ENCODE peak calls at places on chromosomes 5 and 9, in ten cellular contexts. Y is pancreas; M is naive thymus-derived CD4-positive, alpha-beta T cell; O is MM.1S; I is aorta; R is fibroblast of lung; F is colonic mucosa; L is left ventricle myocardium inferior; U is A549; J is upper lobe of right lung. T is an unnamed sample.

GRCh38 chr9:684055-684949 is 157.2 kb upstream of the DMRT1 start:
- DNase-seq in F (no peak), L (no peak), Y (no peak), U (no peak), O (no peak), J (no peak), R (peak; percentile 92), M (no peak), I (no peak), T (no peak)

GRCh38 chr5:151896041-151896691 is 28.5 kb downstream of the GLRA1 start:
- DNase-seq in Y (no peak), L (no peak), I (no peak), J (no peak), F (no peak), M (no peak), U (no peak), R (peak; percentile 91), O (no peak), T (no peak)

GRCh38 chr5:65068410-65068809 is 299.7 kb downstream of the CWC27 start:
- DNase-seq in R (no peak), I (no peak), F (no peak), J (no peak), U (no peak), L (no peak), M (no peak), O (no peak), Y (no peak), T (no peak)

GRCh38 chr5:88519066-88519465 is 250.4 kb upstream of the TMEM161B start:
- DNase-seq in Y (no peak), I (no peak), M (no peak), L (no peak), R (no peak), U (no peak), O (no peak), J (no peak), F (no peak), T (no peak)

GRCh38 chr9:129500166-129500862 is 120.6 kb downstream of the C9orf50 start:
- DNase-seq in J (no peak), Y (peak; percentile 64), O (no peak), R (peak; percentile 78), L (no peak), U (no peak), F (no peak), I (no peak), M (no peak), T (no peak)

GRCh38 chr9:129347323-129348120 is 169.5 kb upstream of the IER5L start:
- DNase-seq in M (no peak), J (no peak), I (peak; percentile 77), O (no peak), U (peak; percentile 65), L (no peak), R (no peak), F (no peak), Y (peak; percentile 21), T (no peak)

GRCh38 chr5:116557669-116558271 is 16.9 kb downstream of the SEMA6A start:
- DNase-seq in I (no peak), J (no peak), M (no peak), R (peak; percentile 4), O (peak; percentile 27), F (no peak), L (no peak), Y (no peak), U (peak; percentile 17), T (no peak)

GRCh38 chr9:72478993-72479392 is 42.4 kb upstream of the TMC1 start:
- DNase-seq in R (peak; percentile 71), I (no peak), O (no peak), U (no peak), J (no peak), F (no peak), Y (no peak), L (no peak), M (no peak), T (no peak)

GRCh38 chr9:115349542-115349941 is 231.6 kb upstream of the TNC start:
- DNase-seq in J (no peak), Y (no peak), I (no peak), R (peak; percentile 44), L (no peak), U (peak; percentile 32), F (no peak), M (no peak), O (no peak), T (no peak)

GRCh38 chr5:37088041-37088440 is 161.1 kb downstream of the CPLANE1 start:
- DNase-seq in M (no peak), J (no peak), I (no peak), R (no peak), F (no peak), U (no peak), Y (no peak), L (no peak), O (no peak), T (peak; percentile 68)

GRCh38 chr5:139415869-139416268 is 12.0 kb upstream of the SPATA24 start:
- DNase-seq in I (no peak), L (no peak), Y (no peak), J (no peak), F (no peak), M (no peak), R (no peak), U (no peak), O (no peak), T (no peak)
- H3K27ac ChIP-seq in I (peak overlapping the region; percentile 9), L (peak overlapping the region; percentile 91), Y (peak overlapping the region; percentile 10), J (no peak overlapping the region), F (no peak overlapping the region), M (no peak overlapping the region), R (no peak overlapping the region), U (no peak overlapping the region), O (peak overlapping the region; percentile 95), T (no peak overlapping the region)

DNA sequence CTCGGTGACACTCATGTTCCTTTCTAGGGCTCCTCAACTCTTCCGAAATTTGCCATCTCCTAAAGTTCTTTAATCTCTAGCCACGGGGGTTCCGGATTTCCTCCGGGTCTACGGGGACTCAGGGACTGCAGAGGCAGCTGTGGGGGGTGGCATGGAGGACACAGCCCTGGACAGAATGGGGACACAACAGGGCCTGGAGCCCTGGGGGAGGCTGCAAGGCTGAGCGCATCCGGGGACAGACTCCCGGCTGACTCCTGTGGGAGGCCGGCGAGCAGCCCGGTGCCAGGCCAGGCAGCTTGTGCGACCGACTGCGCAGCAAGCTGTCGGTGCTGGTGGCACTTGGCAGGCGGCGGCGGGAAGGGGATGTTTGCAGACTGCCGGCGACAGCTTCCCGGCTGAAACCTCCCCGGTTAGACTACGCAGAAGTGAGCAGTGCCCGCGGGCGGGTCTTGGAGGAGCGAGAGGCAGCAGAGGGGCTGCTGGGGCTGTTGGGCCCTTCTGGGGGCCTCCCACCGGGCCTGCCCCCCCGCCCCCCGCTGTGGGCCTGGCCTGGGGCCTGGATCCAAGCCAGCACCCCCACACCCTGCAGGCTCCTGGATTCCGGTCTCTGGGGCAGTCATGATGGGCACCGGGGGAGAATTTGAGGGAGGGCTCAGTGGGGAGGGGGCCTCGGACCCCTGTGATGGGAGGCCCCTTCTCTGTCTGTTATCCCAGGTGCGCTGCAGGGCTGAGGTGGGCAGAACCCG is 28.7 kb upstream of the UBAC1 start:
- DNase-seq in I (peak; percentile 66), R (no peak), O (no peak), Y (peak; percentile 79), M (no peak), F (no peak), U (no peak), L (no peak), J (peak; percentile 76), T (no peak)
- H3K4me3 ChIP-seq in I (no peak overlapping the region), R (no peak overlapping the region), O (no peak overlapping the region), Y (no peak overlapping the region), M (peak overlapping the region; percentile 46), F (no peak overlapping the region), U (no peak overlapping the region), L (peak overlapping the region; percentile 32), J (peak overlapping the region; percentile 8), T (no peak overlapping the region)

DNA sequence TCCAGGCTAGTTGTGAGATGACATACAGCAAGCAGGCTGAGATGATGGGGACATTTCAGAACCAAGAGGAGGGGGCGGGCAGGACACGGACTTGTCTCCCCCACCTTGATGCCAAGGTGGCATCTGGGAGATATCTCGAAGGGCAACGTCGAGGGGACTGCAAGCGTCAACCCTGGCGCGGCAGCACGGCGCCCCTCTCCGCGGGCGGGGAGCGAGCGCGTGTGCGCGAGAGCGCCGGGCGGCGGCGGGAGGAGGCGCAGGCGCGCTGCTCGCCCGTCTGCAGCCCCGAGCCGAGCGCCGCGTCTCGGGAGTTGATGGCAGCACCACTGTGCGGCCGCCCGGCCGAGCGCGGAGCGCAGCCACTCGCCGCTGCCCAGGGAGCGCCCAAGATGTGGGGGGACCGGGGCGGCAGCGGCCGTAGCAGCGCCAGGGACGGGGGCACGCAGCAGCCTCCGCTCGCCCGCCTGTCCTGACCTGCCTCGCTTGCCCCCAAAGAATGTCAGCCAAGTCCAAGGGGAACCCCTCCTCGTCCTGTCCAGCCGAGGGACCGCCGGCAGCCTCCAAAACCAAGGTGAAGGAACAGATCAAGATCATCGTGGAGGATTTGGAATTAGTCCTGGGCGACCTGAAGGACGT is at the start of gene PRR16:
- DNase-seq in I (peak; percentile 69), L (peak; percentile 56), F (peak; percentile 23), O (peak; percentile 68), M (peak; percentile 32), J (peak; percentile 72), Y (peak; percentile 63), U (peak; percentile 40), R (peak; percentile 75), T (no peak)
- H3K27ac ChIP-seq in I (peak within 1 kb of the TSS; percentile 0), L (peak within 1 kb of the TSS; percentile 86), F (peak within 1 kb of the TSS; percentile 49), O (no peak within 1 kb of the TSS), M (no peak within 1 kb of the TSS), J (no peak within 1 kb of the TSS), Y (no peak within 1 kb of the TSS), U (no peak within 1 kb of the TSS), R (peak within 1 kb of the TSS; percentile 69), T (peak within 1 kb of the TSS; percentile 68)

GRCh38 chr5:135394095-135394494 is 4.9 kb downstream of the MACROH2A1 start:
- DNase-seq in R (no peak), J (no peak), F (no peak), U (no peak), O (no peak), I (no peak), M (no peak), Y (no peak), L (no peak), T (no peak)

GRCh38 chr5:135393691-135394090 is 5.3 kb downstream of the MACROH2A1 start:
- DNase-seq in U (no peak), Y (no peak), L (no peak), M (no peak), J (no peak), F (no peak), I (no peak), R (peak; percentile 72), O (no peak), T (no peak)

GRCh38 chr5:135396459-135397055 is 2.5 kb downstream of the MACROH2A1 start:
- DNase-seq in U (no peak), I (no peak), M (no peak), Y (no peak), O (no peak), R (no peak), F (no peak), L (no peak), J (no peak), T (no peak)

GRCh38 chr5:135393229-135393628 is 5.8 kb downstream of the MACROH2A1 start:
- DNase-seq in F (no peak), I (no peak), O (no peak), M (no peak), U (no peak), R (no peak), J (no peak), Y (no peak), L (no peak), T (no peak)

DNA sequence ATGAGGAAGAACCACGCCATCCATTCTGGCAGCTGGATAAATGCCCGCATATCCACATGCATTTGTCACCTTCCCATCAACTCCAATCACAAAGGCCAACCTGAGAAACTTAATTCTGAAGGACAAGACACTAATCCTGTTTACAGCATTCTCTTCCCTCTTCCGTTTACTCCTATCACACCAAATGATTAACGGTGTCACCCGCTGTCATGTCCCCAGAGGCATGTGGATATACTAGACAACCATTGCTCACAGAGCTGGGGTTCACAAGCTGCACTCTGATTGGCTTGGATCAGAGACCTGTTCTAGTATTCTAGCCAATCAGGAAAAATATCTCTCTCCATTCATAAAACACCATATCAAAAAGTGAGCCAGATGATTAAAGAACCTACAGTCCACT is 3.6 kb downstream of the MACROH2A1 start:
- DNase-seq in L (no peak), F (no peak), U (no peak), M (no peak), O (no peak), I (no peak), Y (no peak), R (no peak), J (no peak), T (no peak)
- H3K4me3 ChIP-seq in L (peak overlapping the region; percentile 99), F (no peak overlapping the region), U (no peak overlapping the region), M (no peak overlapping the region), O (no peak overlapping the region), I (no peak overlapping the region), Y (no peak overlapping the region), R (no peak overlapping the region), J (no peak overlapping the region), T (no peak overlapping the region)

T was measured in small intestine.